ENCODE peak calls at places on chromosomes 5 and 9, in nine cellular contexts. Y is astrocyte of the spinal cord, U is uterus, H is HFF-Myc, A is fibroblast of pulmonary artery, B is fibroblast of lung, Z is fibroblast of mammary gland, P is cardiac muscle cell, D is sigmoid colon. M is an unnamed sample.

GRCh38 chr5:91591076-91591475 is 208.0 kb upstream of the ARRDC3 start:
- DNase-seq in D (no peak), P (no peak), B (peak), H (peak), U (no peak), Y (peak), A (no peak), Z (peak), M (no peak)

GRCh38 chr5:149063017-149063687 is at the start of gene SH3TC2:
- DNase-seq in Z (no peak), Y (peak), U (no peak), A (peak), B (peak), H (no peak), D (peak), P (peak), M (peak)

GRCh38 chr9:34891386-34891785 is 66.7 kb upstream of the PHF24 start:
- DNase-seq in Z (peak), A (no peak), D (no peak), P (no peak), Y (no peak), B (no peak), U (no peak), H (no peak), M (no peak)

GRCh38 chr5:132767150-132767549 is 9.9 kb downstream of the SEPTIN8 start:
- DNase-seq in U (no peak), Y (no peak), Z (no peak), B (no peak), P (peak), D (no peak), H (no peak), A (no peak), M (no peak)

GRCh38 chr9:136110082-136111061 is 8.3 kb downstream of the TMEM250 start:
- DNase-seq in H (no peak), D (no peak), A (peak), B (peak), U (no peak), Z (peak), P (peak), Y (peak), M (no peak)

GRCh38 chr5:145068696-145069095 is 766.4 kb downstream of the PRELID2 start:
- DNase-seq in B (no peak), P (no peak), Z (no peak), H (no peak), D (no peak), A (no peak), U (no peak), Y (no peak), M (no peak)

GRCh38 chr5:170551076-170551475 is 47.3 kb downstream of the KCNIP1 start:
- DNase-seq in A (no peak), U (no peak), B (peak), Z (no peak), P (peak), Y (no peak), D (peak), H (no peak), M (no peak)

GRCh38 chr5:131379071-131379538 is 115.3 kb downstream of the CDC42SE2 start:
- DNase-seq in U (no peak), D (no peak), Z (no peak), B (peak), P (peak), H (no peak), A (peak), Y (peak), M (peak)

GRCh38 chr9:81552571-81552970 is 136.8 kb downstream of the TLE1 start:
- DNase-seq in Y (no peak), U (no peak), A (no peak), B (no peak), Z (no peak), P (no peak), H (no peak), D (no peak), M (no peak)

GRCh38 chr9:115694014-115694413 is 459.6 kb upstream of the PAPPA start:
- DNase-seq in H (peak), B (peak), D (no peak), A (peak), U (no peak), Z (peak), P (peak), Y (peak), M (peak)

GRCh38 chr5:95957804-95958203 is 3.8 kb downstream of the ELL2 start:
- DNase-seq in B (no peak), U (no peak), D (no peak), H (no peak), A (no peak), Z (no peak), P (no peak), Y (no peak), M (no peak)
- H3K4me3 ChIP-seq in B (peak), U (no peak), D (no peak), H (peak), A (peak), Z (no peak), P (peak), Y (no peak), M (peak)

GRCh38 chr9:127470662-127471061 is 19.4 kb downstream of the LRSAM1 start:
- DNase-seq in B (no peak), H (no peak), P (no peak), D (no peak), Z (no peak), U (no peak), Y (no peak), A (no peak), M (no peak)
- TF ChIP-seq CTCF in B (no peak), H (no peak), P (no peak), D (no peak), Z (no peak), U (no peak), Y (no peak), A (no peak), M (no peak)

DNA sequence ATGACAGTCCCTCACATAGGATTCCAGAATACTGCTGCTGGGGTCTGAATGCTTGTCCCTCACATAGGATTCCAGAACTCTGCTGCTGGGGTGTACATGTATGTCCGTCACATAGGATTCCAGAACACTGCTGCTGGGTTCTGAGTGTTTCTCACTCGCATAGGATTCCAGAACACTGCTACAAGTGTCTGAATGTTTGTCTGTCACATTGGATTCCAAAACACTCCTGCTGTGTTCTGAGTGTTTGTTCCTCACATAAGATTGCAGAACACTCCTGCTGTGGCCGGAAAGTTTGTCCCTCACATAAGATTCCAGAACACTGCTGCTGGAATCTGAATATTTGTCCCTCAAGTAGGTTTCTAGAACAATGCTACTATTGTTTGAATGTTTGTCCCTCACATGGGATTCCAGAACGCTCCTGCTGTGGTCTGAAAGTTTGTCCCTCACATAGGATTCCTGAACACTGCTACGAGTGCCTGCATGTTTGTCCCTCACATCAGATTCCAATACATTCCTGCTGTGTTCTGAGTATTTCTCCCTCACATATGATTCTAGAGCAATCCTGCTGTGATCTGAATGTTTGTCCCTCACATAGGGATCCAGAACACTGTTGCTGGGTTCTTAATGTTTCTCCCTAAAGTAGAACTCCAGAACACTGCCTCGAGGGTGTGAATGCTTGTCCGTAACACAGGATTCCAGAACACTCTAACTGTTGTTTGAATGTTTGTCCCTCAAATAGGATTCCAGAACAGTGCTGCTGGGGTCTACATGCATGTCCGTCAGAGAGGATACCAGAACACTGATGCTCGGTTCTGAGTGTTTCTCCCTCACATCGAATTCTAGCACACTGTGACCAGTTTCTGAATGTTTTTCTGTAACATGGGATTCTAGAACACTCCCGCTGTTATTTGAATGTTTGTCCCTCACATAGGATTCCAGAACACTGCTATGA is 200.4 kb downstream of the FOXD4L6 start:
- DNase-seq in Z (no peak), Y (no peak), B (no peak), P (no peak), U (no peak), H (no peak), D (no peak), A (no peak), M (no peak)
- H3K4me3 ChIP-seq in Z (no peak), Y (no peak), B (no peak), P (no peak), U (no peak), H (no peak), D (no peak), A (no peak), M (no peak)

GRCh38 chr9:36190388-36191289 is at the start of gene CLTA:
- DNase-seq in P (peak), Z (peak), U (peak), D (peak), A (peak), B (peak), H (peak), Y (peak), M (peak)
- TF ChIP-seq CTCF in P (peak), Z (peak), U (peak), D (peak), A (peak), B (peak), H (peak), Y (peak), M (peak)

GRCh38 chr5:77302653-77303052 is 92.2 kb downstream of the PDE8B start:
- DNase-seq in U (no peak), Y (no peak), H (no peak), D (no peak), Z (no peak), B (no peak), P (no peak), A (no peak), M (no peak)

GRCh38 chr5:77302247-77302646 is 91.8 kb downstream of the PDE8B start:
- DNase-seq in U (no peak), B (no peak), P (no peak), H (no peak), D (no peak), A (no peak), Z (no peak), Y (no peak), M (no peak)

GRCh38 chr5:77301447-77301878 is 91.0 kb downstream of the PDE8B start:
- DNase-seq in P (peak), Y (no peak), Z (peak), A (peak), U (no peak), H (peak), B (peak), D (no peak), M (peak)

GRCh38 chr5:77304388-77304787 is 93.9 kb downstream of the PDE8B start:
- DNase-seq in H (no peak), U (no peak), P (no peak), A (no peak), Z (no peak), D (no peak), Y (no peak), B (no peak), M (no peak)

DNA sequence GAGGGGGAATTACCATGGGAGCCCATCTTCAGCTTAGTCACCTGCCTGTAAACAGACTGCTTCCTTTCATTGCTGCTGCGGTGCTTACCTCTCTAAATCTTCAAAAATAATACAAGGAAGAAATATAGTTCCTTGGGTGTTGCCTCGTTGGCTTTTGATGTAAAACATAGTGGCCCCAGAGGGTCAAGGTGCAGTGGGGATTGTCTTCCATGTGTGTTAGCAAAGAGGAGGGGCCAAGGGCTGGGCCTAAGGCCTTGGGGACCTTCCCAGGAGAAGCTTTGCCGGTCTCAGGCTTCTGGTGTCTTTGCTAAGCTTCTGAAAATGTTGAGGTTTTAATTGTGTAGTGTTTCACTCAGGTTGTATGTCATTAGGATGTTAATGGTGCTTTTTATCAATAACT is 90.0 kb downstream of the PDE8B start:
- DNase-seq in A (no peak), Y (no peak), P (no peak), Z (no peak), H (no peak), B (no peak), U (no peak), D (no peak), M (no peak)
- H3K4me3 ChIP-seq in A (no peak), Y (no peak), P (no peak), Z (no peak), H (no peak), B (no peak), U (no peak), D (no peak), M (no peak)